ENCODE peak calls at places on chromosomes 11 and 22, in eight cellular contexts. R, H, O, Z, D, G, F and U are unnamed samples.

GRCh38 chr11:65102142-65103095 is 6.4 kb downstream of the VPS51 start:
- DNase-seq in R (no peak), H (peak; percentile 33), O (no peak), Z (no peak), D (peak; percentile 47), G (no peak), F (peak; percentile 68), U (no peak)

GRCh38 chr11:30501744-30502143 is 84.4 kb downstream of the MPPED2 start:
- DNase-seq in R (no peak), H (no peak), O (no peak), Z (no peak), D (no peak), G (no peak), F (no peak), U (no peak)

GRCh38 chr22:36022162-36022561 is 6.5 kb downstream of the RBFOX2 start:
- DNase-seq in R (no peak), H (peak; percentile 70), O (no peak), Z (peak; percentile 24), D (no peak), G (no peak), F (no peak), U (no peak)

GRCh38 chr11:124895471-124895971 is 2.1 kb downstream of the ROBO4 start:
- DNase-seq in R (no peak), H (no peak), O (no peak), Z (no peak), D (no peak), G (no peak), F (no peak), U (no peak)

GRCh38 chr11:75428301-75428724 is 4.7 kb downstream of the KLHL35 start:
- DNase-seq in R (peak; percentile 95), H (peak; percentile 83), O (peak; percentile 96), Z (peak; percentile 90), D (peak; percentile 85), G (peak; percentile 91), F (peak; percentile 91), U (no peak)

GRCh38 chr22:46545041-46545796 is 7.8 kb upstream of the CELSR1 start:
- DNase-seq in R (no peak), H (no peak), O (no peak), Z (no peak), D (no peak), G (peak; percentile 35), F (no peak), U (no peak)

GRCh38 chr11:103441021-103441420 is 331.8 kb downstream of the DYNC2H1 start:
- DNase-seq in R (no peak), H (no peak), O (no peak), Z (no peak), D (no peak), G (no peak), F (no peak), U (no peak)

GRCh38 chr11:31826530-31827438 is 15.7 kb upstream of the PAX6 start:
- DNase-seq in R (no peak), H (peak; percentile 13), O (no peak), Z (no peak), D (no peak), G (no peak), F (no peak), U (no peak)

GRCh38 chr22:24108073-24108472 is 73.2 kb upstream of the SUSD2 start:
- DNase-seq in R (no peak), H (no peak), O (no peak), Z (no peak), D (no peak), G (no peak), F (no peak), U (no peak)

GRCh38 chr11:10160350-10160749 is 133.7 kb downstream of the SBF2 start:
- DNase-seq in R (no peak), H (no peak), O (no peak), Z (no peak), D (no peak), G (no peak), F (no peak), U (no peak)

GRCh38 chr11:1749787-1750351 is 526 bp downstream of the IFITM10 start:
- DNase-seq in R (peak; percentile 65), H (peak; percentile 81), O (peak; percentile 63), Z (peak; percentile 91), D (peak; percentile 42), G (peak; percentile 82), F (no peak), U (no peak)

GRCh38 chr11:10638285-10638684 is 55.3 kb downstream of the IRAG1 start:
- DNase-seq in R (no peak), H (peak; percentile 82), O (peak; percentile 30), Z (no peak), D (no peak), G (no peak), F (no peak), U (no peak)

GRCh38 chr11:94433049-94433448 is 31.8 kb upstream of the GPR83 start:
- DNase-seq in R (no peak), H (no peak), O (no peak), Z (no peak), D (no peak), G (no peak), F (no peak), U (no peak)

GRCh38 chr11:95076416-95076815 is 9.7 kb downstream of the SRSF8 start:
- DNase-seq in R (no peak), H (peak; percentile 87), O (peak; percentile 72), Z (peak; percentile 65), D (no peak), G (no peak), F (peak; percentile 67), U (no peak)

GRCh38 chr11:1205987-1206331 is 16.9 kb upstream of the MUC5B start:
- DNase-seq in R (peak; percentile 31), H (no peak), O (peak; percentile 8), Z (no peak), D (peak; percentile 8), G (peak; percentile 41), F (no peak), U (no peak)

GRCh38 chr22:47592791-47593190 is 830.3 kb downstream of the TBC1D22A start:
- DNase-seq in R (peak; percentile 40), H (no peak), O (peak; percentile 9), Z (no peak), D (no peak), G (no peak), F (peak; percentile 22), U (no peak)

GRCh38 chr11:60960405-60960804 is 8.4 kb upstream of the SLC15A3 start:
- DNase-seq in R (no peak), H (no peak), O (no peak), Z (no peak), D (no peak), G (no peak), F (no peak), U (no peak)

GRCh38 chr11:103091024-103091423 is 936 bp downstream of the DCUN1D5 start:
- DNase-seq in R (no peak), H (peak; percentile 8), O (no peak), Z (no peak), D (no peak), G (no peak), F (no peak), U (no peak)

GRCh38 chr11:19551454-19551853 is 161.2 kb upstream of the NAV2 start:
- DNase-seq in R (no peak), H (no peak), O (no peak), Z (no peak), D (no peak), G (no peak), F (no peak), U (no peak)

GRCh38 chr22:49970528-49971231 is 10.1 kb downstream of the PIM3 start:
- DNase-seq in R (peak; percentile 99), H (peak; percentile 94), O (peak; percentile 97), Z (peak; percentile 87), D (peak; percentile 97), G (peak; percentile 99), F (peak; percentile 96), U (peak; percentile 85)

GRCh38 chr11:37449146-37449545 is 851.1 kb upstream of the RAG2 start:
- DNase-seq in R (no peak), H (peak; percentile 49), O (no peak), Z (peak; percentile 51), D (no peak), G (no peak), F (no peak), U (no peak)

GRCh38 chr11:62399868-62400245 is 19.0 kb upstream of the SCGB1A1 start:
- DNase-seq in R (peak; percentile 47), H (no peak), O (no peak), Z (no peak), D (no peak), G (no peak), F (no peak), U (no peak)

GRCh38 chr11:34890812-34891211 is 25.4 kb downstream of the APIP start:
- DNase-seq in R (no peak), H (peak; percentile 42), O (no peak), Z (peak; percentile 6), D (no peak), G (no peak), F (no peak), U (no peak)

GRCh38 chr11:91639359-91639758 is 585.3 kb upstream of the FAT3 start:
- DNase-seq in R (no peak), H (no peak), O (no peak), Z (no peak), D (no peak), G (no peak), F (no peak), U (no peak)

GRCh38 chr11:111086058-111086457 is 159.5 kb upstream of the POU2AF2 start:
- DNase-seq in R (no peak), H (no peak), O (no peak), Z (no peak), D (no peak), G (no peak), F (no peak), U (no peak)

GRCh38 chr11:128497057-128497957 is 90.1 kb downstream of the ETS1 start:
- DNase-seq in R (no peak), H (peak; percentile 98), O (peak; percentile 50), Z (peak; percentile 96), D (no peak), G (no peak), F (no peak), U (peak; percentile 95)
- TF ChIP-seq CTCF in R (no peak), H (no peak), O (no peak), Z (no peak), D (no peak), G (no peak), F (no peak), U (no peak)

GRCh38 chr11:113181094-113181493 is 133.3 kb upstream of the TTC12 start:
- DNase-seq in R (no peak), H (no peak), O (no peak), Z (no peak), D (no peak), G (no peak), F (no peak), U (no peak)
- H3K27ac ChIP-seq in R (no peak overlapping the region), H (no peak overlapping the region), O (no peak overlapping the region), Z (no peak overlapping the region), D (no peak overlapping the region), G (no peak overlapping the region), F (no peak overlapping the region), U (no peak overlapping the region)

DNA sequence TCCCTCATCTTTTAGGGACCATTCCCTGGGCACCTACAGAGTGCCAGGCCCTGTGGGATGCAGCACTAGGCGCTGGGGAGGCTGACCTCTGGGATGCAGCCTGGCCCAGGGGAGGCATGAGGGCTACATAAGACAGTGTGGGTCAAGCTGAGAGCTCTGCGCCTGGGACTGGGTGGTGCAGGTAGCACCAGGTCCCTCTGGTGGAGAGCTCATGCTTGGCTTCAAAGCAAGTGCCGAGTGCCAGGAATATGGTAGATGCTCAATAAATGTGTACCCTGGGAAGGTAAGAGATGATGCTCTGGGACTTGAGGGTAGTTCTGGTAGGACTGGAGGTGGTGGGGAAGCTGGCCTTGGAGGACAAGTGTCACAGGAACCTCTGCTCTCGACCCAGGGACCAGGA is 2.0 kb upstream of the MPPED1 start:
- DNase-seq in R (no peak), H (no peak), O (no peak), Z (no peak), D (no peak), G (no peak), F (no peak), U (no peak)
- TF ChIP-seq CTCF in R (no peak), H (no peak), O (no peak), Z (no peak), D (no peak), G (no peak), F (no peak), U (no peak)

GRCh38 chr22:28795932-28796856 is 4.2 kb downstream of the XBP1 start:
- DNase-seq in R (no peak), H (no peak), O (no peak), Z (no peak), D (no peak), G (peak; percentile 22), F (no peak), U (no peak)
- H3K27ac ChIP-seq in R (peak overlapping the region; percentile 3), H (no peak overlapping the region), O (no peak overlapping the region), Z (no peak overlapping the region), D (no peak overlapping the region), G (no peak overlapping the region), F (peak overlapping the region; percentile 100), U (no peak overlapping the region)